ENCODE peak calls at places on chromosome 18, in eight cellular contexts. U is astrocyte, T is brain microvascular endothelial cell, E is neural progenitor cell, N is lower lobe of right lung, W is ovary, S is heart right ventricle, P is sigmoid colon. V is an unnamed sample.

GRCh38 chr18:2982452-2983172 is 30.3 kb downstream of the LPIN2 start:
- DNase-seq in U (no peak), T (no peak), E (no peak), N (no peak), W (no peak), S (no peak), P (no peak), V (no peak)

GRCh38 chr18:48036641-48037421 is 106.4 kb upstream of the SMAD2 start:
- DNase-seq in U (no peak), T (no peak), E (no peak), N (no peak), W (no peak), S (no peak), P (peak), V (no peak)

GRCh38 chr18:55544028-55544427 is 44.0 kb downstream of the TCF4 start:
- DNase-seq in U (no peak), T (no peak), E (no peak), N (no peak), W (no peak), S (no peak), P (no peak), V (no peak)

GRCh38 chr18:62048279-62048678 is 138.6 kb downstream of the PIGN start:
- DNase-seq in U (no peak), T (no peak), E (no peak), N (no peak), W (no peak), S (no peak), P (no peak), V (no peak)

GRCh38 chr18:28189400-28190239 is 12.7 kb upstream of the CDH2 start:
- DNase-seq in U (peak), T (peak), E (peak), N (no peak), W (no peak), S (no peak), P (no peak), V (no peak)

GRCh38 chr18:61628085-61628484 is 264.7 kb downstream of the RNF152 start:
- DNase-seq in U (peak), T (no peak), E (no peak), N (no peak), W (no peak), S (no peak), P (no peak), V (no peak)

GRCh38 chr18:34929336-34929780 is 111.9 kb upstream of the MAPRE2 start:
- DNase-seq in U (peak), T (peak), E (no peak), N (no peak), W (no peak), S (no peak), P (no peak), V (no peak)

GRCh38 chr18:73848656-73849055 is 299.0 kb downstream of the FBXO15 start:
- DNase-seq in U (peak), T (peak), E (no peak), N (no peak), W (no peak), S (no peak), P (no peak), V (no peak)

GRCh38 chr18:7750095-7750663 is 183.1 kb downstream of the PTPRM start:
- DNase-seq in U (no peak), T (no peak), E (no peak), N (no peak), W (no peak), S (no peak), P (no peak), V (no peak)

GRCh38 chr18:47215554-47216138 is 35.8 kb downstream of the SKOR2 start:
- DNase-seq in U (peak), T (peak), E (peak), N (no peak), W (no peak), S (peak), P (no peak), V (no peak)

GRCh38 chr18:67919316-67919715 is 402.8 kb upstream of the DSEL start:
- DNase-seq in U (no peak), T (no peak), E (no peak), N (no peak), W (no peak), S (no peak), P (no peak), V (no peak)

GRCh38 chr18:80247403-80247916 is at the start of gene PARD6G:
- DNase-seq in U (peak), T (peak), E (peak), N (peak), W (peak), S (peak), P (peak), V (peak)

GRCh38 chr18:25326231-25327042 is 25.5 kb downstream of the ZNF521 start:
- DNase-seq in U (no peak), T (no peak), E (no peak), N (no peak), W (no peak), S (no peak), P (no peak), V (no peak)

GRCh38 chr18:47970664-47971523 is 40.4 kb upstream of the SMAD2 start:
- DNase-seq in U (no peak), T (no peak), E (no peak), N (no peak), W (no peak), S (no peak), P (no peak), V (no peak)

GRCh38 chr18:46333371-46334199 is 229.4 kb downstream of the HAUS1 start:
- DNase-seq in U (peak), T (no peak), E (peak), N (no peak), W (peak), S (peak), P (peak), V (no peak)

GRCh38 chr18:24013061-24013460 is 1.5 kb upstream of the TTC39C start:
- DNase-seq in U (no peak), T (no peak), E (no peak), N (no peak), W (no peak), S (no peak), P (no peak), V (no peak)

GRCh38 chr18:77061946-77062517 is 70.6 kb downstream of the MBP start:
- DNase-seq in U (no peak), T (peak), E (peak), N (peak), W (no peak), S (no peak), P (no peak), V (no peak)

GRCh38 chr18:709771-710170 is 2.7 kb downstream of the ENOSF1 start:
- DNase-seq in U (no peak), T (no peak), E (no peak), N (no peak), W (no peak), S (no peak), P (no peak), V (no peak)

GRCh38 chr18:41553716-41554115 is 401.3 kb upstream of the PIK3C3 start:
- DNase-seq in U (no peak), T (no peak), E (no peak), N (no peak), W (no peak), S (peak), P (no peak), V (no peak)

GRCh38 chr18:35982404-35983114 is 10.1 kb downstream of the RMP24 start:
- DNase-seq in U (peak), T (peak), E (no peak), N (no peak), W (no peak), S (no peak), P (no peak), V (no peak)

GRCh38 chr18:73615506-73615905 is 532.1 kb downstream of the FBXO15 start:
- DNase-seq in U (peak), T (no peak), E (no peak), N (no peak), W (no peak), S (no peak), P (no peak), V (no peak)

GRCh38 chr18:62420151-62420512 is 95.0 kb downstream of the TNFRSF11A start:
- DNase-seq in U (peak), T (peak), E (no peak), N (no peak), W (no peak), S (no peak), P (no peak), V (no peak)

GRCh38 chr18:7822435-7823425 is 255.6 kb downstream of the PTPRM start:
- DNase-seq in U (peak), T (peak), E (peak), N (no peak), W (no peak), S (peak), P (no peak), V (no peak)

GRCh38 chr18:63105636-63106316 is 213.8 kb downstream of the BCL2 start:
- DNase-seq in U (no peak), T (no peak), E (no peak), N (no peak), W (no peak), S (no peak), P (no peak), V (no peak)

GRCh38 chr18:3873698-3874495 is 423.9 kb downstream of the TGIF1 start:
- DNase-seq in U (no peak), T (no peak), E (peak), N (no peak), W (no peak), S (no peak), P (no peak), V (no peak)

GRCh38 chr18:78793313-78793712 is 186.3 kb upstream of the SALL3 start:
- DNase-seq in U (no peak), T (no peak), E (no peak), N (no peak), W (no peak), S (no peak), P (peak), V (no peak)

GRCh38 chr18:49562481-49563129 is 748 bp downstream of the LIPG start:
- DNase-seq in U (no peak), T (no peak), E (peak), N (no peak), W (no peak), S (no peak), P (no peak), V (no peak)
- H3K27ac ChIP-seq in U (no peak), T (no peak), E (no peak), N (no peak), W (no peak), S (no peak), P (no peak), V (no peak)

GRCh38 chr18:11859282-11859797 is 8.1 kb downstream of the CHMP1B start:
- DNase-seq in U (no peak), T (no peak), E (no peak), N (no peak), W (no peak), S (no peak), P (no peak), V (no peak)
- H3K27ac ChIP-seq in U (peak), T (peak), E (no peak), N (no peak), W (no peak), S (no peak), P (no peak), V (no peak)

DNA sequence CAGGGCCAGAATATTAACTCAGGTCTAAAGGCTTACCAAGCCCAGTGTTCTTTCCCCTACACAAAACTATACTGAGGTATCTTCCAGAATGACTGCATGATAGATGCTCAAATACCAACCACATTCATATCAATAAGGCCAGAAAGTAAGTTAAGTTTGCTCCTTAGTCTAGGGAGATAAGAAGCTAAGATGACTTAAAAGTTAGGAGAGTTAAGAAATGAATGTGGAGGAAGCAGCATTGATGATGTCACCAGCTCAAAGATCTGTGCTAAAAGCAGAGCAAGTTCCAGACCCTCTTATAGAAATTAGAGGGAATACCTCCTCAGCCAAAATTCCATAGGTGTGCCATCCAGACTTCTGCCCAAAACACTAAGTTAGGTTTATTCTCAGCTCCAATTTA is 6.1 kb downstream of the PPP4R1 start:
- DNase-seq in U (no peak), T (no peak), E (no peak), N (no peak), W (no peak), S (no peak), P (no peak), V (no peak)
- H3K27ac ChIP-seq in U (no peak), T (no peak), E (no peak), N (peak), W (no peak), S (no peak), P (no peak), V (peak)

GRCh38 chr18:13302611-13303267 is 84.2 kb downstream of the LDLRAD4 start:
- DNase-seq in U (no peak), T (no peak), E (no peak), N (no peak), W (no peak), S (peak), P (no peak), V (no peak)

GRCh38 chr18:13298262-13298661 is 79.7 kb downstream of the LDLRAD4 start:
- DNase-seq in U (no peak), T (no peak), E (no peak), N (no peak), W (no peak), S (no peak), P (no peak), V (no peak)

GRCh38 chr18:13300029-13300428 is 81.5 kb downstream of the LDLRAD4 start:
- DNase-seq in U (no peak), T (no peak), E (no peak), N (no peak), W (no peak), S (no peak), P (no peak), V (no peak)

GRCh38 chr18:13301691-13302469 is 83.3 kb downstream of the LDLRAD4 start:
- DNase-seq in U (no peak), T (no peak), E (no peak), N (no peak), W (no peak), S (no peak), P (no peak), V (no peak)

DNA sequence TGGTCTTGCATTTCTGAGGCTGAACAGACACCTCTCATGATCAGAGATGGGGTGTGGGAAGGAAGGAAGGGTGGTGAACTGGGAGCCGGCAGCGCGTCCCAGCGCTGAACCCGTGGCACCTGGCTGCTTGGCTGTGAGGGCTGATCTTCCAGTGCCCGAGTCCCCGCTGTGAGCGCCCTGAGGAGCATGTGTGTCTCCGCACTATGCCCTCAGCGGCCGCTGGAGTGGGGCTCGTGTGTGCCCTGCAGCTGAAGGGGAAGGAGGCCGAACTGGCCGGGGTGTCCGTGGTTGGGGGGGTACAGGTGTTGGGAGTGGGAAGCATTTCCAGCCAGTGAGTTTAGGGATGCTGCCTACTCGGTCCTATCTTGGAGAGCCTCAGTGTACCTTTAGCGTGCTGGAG is 82.2 kb downstream of the LDLRAD4 start:
- DNase-seq in U (no peak), T (no peak), E (no peak), N (no peak), W (no peak), S (no peak), P (no peak), V (no peak)
- H3K27ac ChIP-seq in U (no peak), T (no peak), E (no peak), N (no peak), W (no peak), S (no peak), P (no peak), V (no peak)

GRCh38 chr18:44848931-44849330 is 168.2 kb downstream of the SETBP1 start:
- DNase-seq in U (no peak), T (no peak), E (no peak), N (no peak), W (peak), S (peak), P (no peak), V (no peak)

GRCh38 chr18:44849361-44849760 is 168.7 kb downstream of the SETBP1 start:
- DNase-seq in U (no peak), T (no peak), E (no peak), N (no peak), W (no peak), S (no peak), P (no peak), V (no peak)

GRCh38 chr18:44852216-44852615 is 171.5 kb downstream of the SETBP1 start:
- DNase-seq in U (no peak), T (no peak), E (no peak), N (no peak), W (no peak), S (no peak), P (no peak), V (no peak)

GRCh38 chr18:44852818-44853217 is 172.1 kb downstream of the SETBP1 start:
- DNase-seq in U (no peak), T (no peak), E (no peak), N (no peak), W (peak), S (peak), P (no peak), V (no peak)

DNA sequence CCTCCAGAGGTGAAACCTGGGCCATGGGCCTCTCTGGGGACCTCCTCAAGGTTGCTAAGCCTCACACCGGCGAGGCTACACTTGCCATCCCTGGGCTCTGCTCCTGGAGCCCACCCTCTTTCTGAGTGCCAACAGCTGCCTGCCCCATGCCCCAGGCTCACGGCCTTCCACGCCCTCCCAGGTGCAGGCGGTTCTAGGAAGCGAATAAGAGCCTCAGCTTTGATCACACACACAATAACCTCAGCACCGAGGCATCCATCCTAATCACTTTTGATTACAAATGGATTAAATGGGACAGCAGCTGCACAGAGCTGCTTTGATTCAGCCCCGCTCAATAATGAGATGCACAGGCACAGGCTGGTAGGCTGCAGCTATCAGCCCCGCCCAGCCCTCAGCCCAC is 171.1 kb downstream of the SETBP1 start:
- DNase-seq in U (no peak), T (no peak), E (peak), N (no peak), W (no peak), S (no peak), P (no peak), V (no peak)
- H3K27ac ChIP-seq in U (no peak), T (no peak), E (no peak), N (no peak), W (no peak), S (no peak), P (no peak), V (no peak)

DNA sequence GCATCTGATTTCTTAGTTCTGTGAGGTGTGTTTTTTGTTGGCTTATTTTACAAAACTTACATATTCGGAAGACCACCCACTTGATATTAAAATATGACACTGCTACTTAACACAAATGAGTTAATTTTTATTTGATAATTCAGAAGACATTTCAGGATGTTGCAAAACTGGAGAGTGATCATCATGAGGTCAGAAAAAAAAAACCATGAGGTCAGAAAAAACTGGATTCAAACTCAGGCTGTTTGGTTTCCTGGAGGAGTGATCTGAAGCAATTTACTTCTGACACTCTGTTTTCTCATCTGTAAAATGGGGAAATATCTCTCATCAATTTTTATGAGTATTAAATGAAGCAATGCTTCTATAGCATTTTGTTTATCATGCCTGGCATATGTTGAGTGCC is 1.8 kb upstream of the CCBE1 start:
- DNase-seq in U (no peak), T (no peak), E (no peak), N (no peak), W (no peak), S (no peak), P (no peak), V (no peak)
- H3K27ac ChIP-seq in U (no peak), T (no peak), E (no peak), N (no peak), W (no peak), S (no peak), P (peak), V (no peak)

GRCh38 chr18:22977847-22978701 is 44.9 kb downstream of the RBBP8 start:
- DNase-seq in U (peak), T (peak), E (no peak), N (no peak), W (no peak), S (no peak), P (no peak), V (no peak)

GRCh38 chr18:22975508-22975907 is 42.4 kb downstream of the RBBP8 start:
- DNase-seq in U (no peak), T (no peak), E (no peak), N (no peak), W (no peak), S (no peak), P (no peak), V (no peak)

GRCh38 chr18:22971038-22971437 is 37.9 kb downstream of the RBBP8 start:
- DNase-seq in U (peak), T (no peak), E (no peak), N (no peak), W (no peak), S (no peak), P (no peak), V (no peak)

GRCh38 chr18:22980394-22980793 is 47.3 kb downstream of the RBBP8 start:
- DNase-seq in U (no peak), T (no peak), E (no peak), N (no peak), W (no peak), S (no peak), P (no peak), V (no peak)

GRCh38 chr18:22974707-22975106 is 41.6 kb downstream of the RBBP8 start:
- DNase-seq in U (no peak), T (no peak), E (no peak), N (no peak), W (no peak), S (no peak), P (no peak), V (no peak)
- H3K27ac ChIP-seq in U (no peak), T (no peak), E (no peak), N (no peak), W (no peak), S (no peak), P (no peak), V (no peak)